ENCODE peak calls at places on chromosomes 16 and 17, in eight cellular contexts. H is left cardiac atrium, N is AG20443, T is small intestine, Q is AML-193, S is fibroblast of lung, F is EH, O is transverse colon. K is an unnamed sample.

GRCh38 chr16:66983033-66983432 is 5.4 kb upstream of the CES4A start:
- DNase-seq in O (no peak), T (no peak), H (no peak), S (no peak), F (no peak), Q (no peak), N (no peak), K (no peak)

GRCh38 chr17:29125651-29126050 is 54.5 kb downstream of the MYO18A start:
- DNase-seq in N (no peak), S (no peak), T (no peak), Q (no peak), H (peak), O (no peak), F (no peak), K (no peak)

GRCh38 chr17:58415371-58416055 is 1.8 kb downstream of the RNF43 start:
- DNase-seq in T (peak), O (peak), S (no peak), F (no peak), N (no peak), Q (no peak), H (peak), K (no peak)

GRCh38 chr17:70552230-70552981 is 383.1 kb downstream of the KCNJ2 start:
- DNase-seq in T (peak), Q (peak), F (peak), O (no peak), N (peak), H (no peak), S (peak), K (peak)

GRCh38 chr17:43556292-43556691 is 10.2 kb upstream of the ETV4 start:
- DNase-seq in N (peak), H (no peak), T (peak), S (no peak), Q (peak), F (peak), O (peak), K (no peak)

GRCh38 chr17:14845562-14846335 is 419.4 kb downstream of the PMP22 start:
- DNase-seq in T (no peak), F (peak), N (peak), Q (no peak), O (no peak), H (no peak), S (no peak), K (peak)

GRCh38 chr16:19833176-19833575 is 51.5 kb downstream of the GPRC5B start:
- DNase-seq in N (no peak), F (no peak), S (peak), T (no peak), O (no peak), Q (no peak), H (no peak), K (no peak)

GRCh38 chr17:57875109-57876022 is 25.5 kb upstream of the MRPS23 start:
- DNase-seq in F (peak), Q (peak), O (peak), H (peak), N (peak), S (peak), T (no peak), K (peak)

GRCh38 chr16:28063047-28063521 is 430 bp downstream of the GSG1L start:
- DNase-seq in S (peak), Q (no peak), H (no peak), N (peak), T (no peak), F (peak), O (no peak), K (peak)

GRCh38 chr17:27319536-27320221 is 25.8 kb downstream of the WSB1 start:
- DNase-seq in T (peak), F (peak), H (peak), N (peak), Q (peak), O (peak), S (peak), K (peak)

GRCh38 chr17:77182205-77182604 is 41.4 kb downstream of the SEC14L1 start:
- DNase-seq in N (no peak), H (no peak), F (no peak), Q (peak), O (no peak), S (no peak), T (no peak), K (peak)

GRCh38 chr17:50355336-50355700 is 9.4 kb downstream of the XYLT2 start:
- DNase-seq in N (no peak), H (no peak), O (no peak), F (no peak), T (no peak), S (no peak), Q (no peak), K (no peak)

GRCh38 chr16:1645914-1646525 is 32.1 kb upstream of the JPT2 start:
- DNase-seq in N (no peak), Q (no peak), F (peak), S (peak), T (no peak), H (no peak), O (no peak), K (no peak)

GRCh38 chr17:16962804-16963203 is 9.1 kb downstream of the TNFRSF13B start:
- DNase-seq in H (no peak), F (peak), N (peak), T (no peak), S (no peak), O (no peak), Q (no peak), K (no peak)

GRCh38 chr17:73302189-73302588 is 9.6 kb downstream of the CDC42EP4 start:
- DNase-seq in O (no peak), S (peak), H (no peak), N (no peak), T (no peak), Q (no peak), F (peak), K (no peak)

GRCh38 chr17:74049167-74049797 is 154.2 kb upstream of the RPL38 start:
- DNase-seq in N (no peak), Q (no peak), H (no peak), S (no peak), T (no peak), F (no peak), O (no peak), K (no peak)

GRCh38 chr16:2085669-2086068 is 37.9 kb downstream of the TSC2 start:
- DNase-seq in F (peak), O (no peak), H (no peak), Q (no peak), S (no peak), T (no peak), N (peak), K (no peak)

GRCh38 chr17:35731239-35731931 is at the start of gene RASL10B:
- DNase-seq in S (peak), N (peak), F (peak), T (peak), O (peak), H (peak), Q (no peak), K (peak)

GRCh38 chr16:65547799-65548446 is 426.1 kb upstream of the CDH11 start:
- DNase-seq in N (peak), O (no peak), T (no peak), F (peak), H (no peak), Q (no peak), S (peak), K (peak)

GRCh38 chr17:76700627-76701470 is 9.9 kb downstream of the MXRA7 start:
- DNase-seq in S (peak), Q (no peak), N (peak), F (peak), T (no peak), H (peak), O (peak), K (peak)

GRCh38 chr17:48790607-48791127 is 26.4 kb downstream of the TTLL6 start:
- DNase-seq in O (no peak), N (no peak), H (no peak), T (peak), F (no peak), Q (no peak), S (no peak), K (no peak)

GRCh38 chr17:57819273-57819672 is 30.6 kb downstream of the MRPS23 start:
- DNase-seq in F (no peak), H (no peak), T (no peak), Q (no peak), N (no peak), O (no peak), S (peak), K (no peak)

GRCh38 chr17:16262201-16262600 is 45.2 kb downstream of the PIGL start:
- DNase-seq in S (peak), T (no peak), F (no peak), N (no peak), H (no peak), O (no peak), Q (no peak), K (no peak)